ENCODE peak calls at places on chromosomes 5 and 9, in ten cellular contexts. Y is endothelial cell of umbilical vein; B is CD8-positive, alpha-beta T cell; W is Panc1; J is tibial nerve; Z is A549; K is HCT116; G is thoracic aorta; Q is GM23338; L is heart right ventricle. P is an unnamed sample.

GRCh38 chr9:19336166-19336565 is 43.9 kb downstream of the RPS6 start:
- DNase-seq in K (no peak), Q (no peak), B (no peak), J (no peak), W (no peak), G (no peak), Y (no peak), L (no peak), Z (no peak), P (no peak)

GRCh38 chr9:103789686-103790085 is 304.4 kb upstream of the SMC2 start:
- DNase-seq in K (no peak), L (no peak), J (no peak), Z (no peak), G (no peak), W (no peak), Y (no peak), Q (peak; percentile 1), B (no peak), P (no peak)

GRCh38 chr5:51272957-51273356 is 110.3 kb upstream of the ISL1 start:
- DNase-seq in Q (peak; percentile 22), L (no peak), Y (no peak), G (no peak), K (no peak), B (no peak), Z (no peak), J (no peak), W (no peak), P (no peak)

GRCh38 chr9:121191235-121191634 is 10.4 kb downstream of the RAB14 start:
- DNase-seq in W (no peak), J (no peak), G (no peak), L (no peak), B (no peak), K (no peak), Y (no peak), Q (no peak), Z (no peak), P (no peak)

GRCh38 chr5:80967500-80968181 is 7.5 kb downstream of the RASGRF2 start:
- DNase-seq in G (no peak), W (peak; percentile 93), B (no peak), Y (peak; percentile 94), Q (no peak), J (peak; percentile 65), K (no peak), Z (peak; percentile 44), L (peak; percentile 25), P (peak; percentile 64)

GRCh38 chr5:155049569-155050383 is 36.2 kb downstream of the KIF4B start:
- DNase-seq in G (no peak), Z (no peak), Q (peak; percentile 76), Y (peak; percentile 32), B (no peak), J (no peak), K (peak; percentile 7), L (no peak), W (no peak), P (no peak)

GRCh38 chr5:54390015-54390414 is 65.5 kb upstream of the HSPB3 start:
- DNase-seq in Y (peak; percentile 15), L (no peak), Q (no peak), G (no peak), K (peak; percentile 69), W (peak; percentile 39), J (peak; percentile 23), B (no peak), Z (peak; percentile 24), P (no peak)

GRCh38 chr5:149036970-149037369 is 25.9 kb downstream of the SH3TC2 start:
- DNase-seq in W (no peak), B (no peak), Y (no peak), L (no peak), K (no peak), G (no peak), J (no peak), Z (no peak), Q (no peak), P (no peak)

GRCh38 chr5:37816883-37817282 is 23.0 kb downstream of the GDNF start:
- DNase-seq in K (no peak), Y (no peak), J (no peak), G (no peak), L (no peak), Z (no peak), Q (no peak), W (no peak), B (no peak), P (no peak)

GRCh38 chr9:71249729-71250317 is 128.4 kb upstream of the TRPM3 start:
- DNase-seq in J (peak; percentile 28), Z (peak; percentile 55), K (peak; percentile 43), W (peak; percentile 27), Y (peak; percentile 78), G (no peak), Q (peak; percentile 75), L (peak; percentile 14), B (no peak), P (no peak)

GRCh38 chr5:107817951-107818350 is 147.2 kb upstream of the EFNA5 start:
- DNase-seq in Y (no peak), Q (no peak), W (no peak), L (no peak), J (no peak), K (no peak), B (no peak), G (no peak), Z (no peak), P (no peak)

GRCh38 chr9:69571032-69571431 is 101.1 kb downstream of the APBA1 start:
- DNase-seq in K (no peak), L (no peak), B (no peak), Y (peak; percentile 30), Z (no peak), J (no peak), G (no peak), W (no peak), Q (no peak), P (no peak)

GRCh38 chr9:134458111-134458845 is 132.0 kb downstream of the RXRA start:
- DNase-seq in B (no peak), W (no peak), Z (no peak), L (peak; percentile 36), Y (no peak), J (no peak), G (no peak), Q (no peak), K (no peak), P (no peak)

GRCh38 chr9:134459573-134459972 is 133.3 kb downstream of the RXRA start:
- DNase-seq in W (no peak), Z (no peak), Y (no peak), J (no peak), B (no peak), G (no peak), L (no peak), Q (no peak), K (no peak), P (no peak)

GRCh38 chr9:134460206-134460605 is 134.0 kb downstream of the RXRA start:
- DNase-seq in J (no peak), K (no peak), L (no peak), G (no peak), Z (no peak), W (no peak), Y (no peak), B (no peak), Q (no peak), P (no peak)

GRCh38 chr9:134460904-134461303 is 134.6 kb downstream of the RXRA start:
- DNase-seq in L (no peak), Q (no peak), Y (no peak), K (no peak), Z (no peak), B (no peak), G (no peak), W (no peak), J (no peak), P (no peak)

GRCh38 chr9:134459164-134459563 is 132.9 kb downstream of the RXRA start:
- DNase-seq in G (no peak), K (no peak), Y (no peak), B (no peak), J (no peak), Q (no peak), L (no peak), W (no peak), Z (no peak), P (no peak)
- H3K4me1 ChIP-seq in G (peaks cover 22% of the 10 kb centered on the region), K (peaks cover 15% of the 10 kb centered on the region), Y (peaks cover 19% of the 10 kb centered on the region), B (peaks cover 18% of the 10 kb centered on the region), J (peaks cover 29% of the 10 kb centered on the region), Q (no peaks in the 10 kb centered on the region), L (peaks cover 23% of the 10 kb centered on the region), W (no peaks in the 10 kb centered on the region), Z (peaks cover 58% of the 10 kb centered on the region), P (peaks cover 13% of the 10 kb centered on the region)

GRCh38 chr9:113508111-113508749 is 44.7 kb downstream of the RGS3 start:
- DNase-seq in Y (no peak), Z (peak; percentile 26), L (no peak), G (no peak), W (no peak), J (peak; percentile 27), Q (peak; percentile 56), K (peak; percentile 4), B (no peak), P (no peak)
- TF ChIP-seq CTCF in Y (peak; percentile 28), Z (peak; percentile 15), L (peak; percentile 13), G (no peak), W (no peak), J (no peak), Q (peak; percentile 65), K (no peak), B (no peak), P (no peak)

GRCh38 chr5:83720805-83721431 is at the start of gene HAPLN1:
- DNase-seq in K (no peak), Z (no peak), J (no peak), Y (no peak), G (no peak), B (no peak), Q (peak; percentile 59), W (no peak), L (no peak), P (no peak)
- H3K4me3 ChIP-seq in K (peak within 1 kb of the TSS; percentile 60), Z (peak within 1 kb of the TSS; percentile 51), J (peak within 1 kb of the TSS; percentile 34), Y (peak within 1 kb of the TSS; percentile 47), G (peak within 1 kb of the TSS; percentile 91), B (no peak within 1 kb of the TSS), Q (peak within 1 kb of the TSS; percentile 72), W (peak within 1 kb of the TSS; percentile 44), L (peak within 1 kb of the TSS; percentile 53), P (no peak within 1 kb of the TSS)

GRCh38 chr9:137027369-137028012 is 546 bp downstream of the ABCA2 start:
- DNase-seq in B (no peak), Y (no peak), L (no peak), W (no peak), J (no peak), K (no peak), G (no peak), Z (no peak), Q (peak; percentile 48), P (no peak)
- H3K4me1 ChIP-seq in B (peaks cover 63% of the 10 kb centered on the region), Y (peaks cover 12% of the 10 kb centered on the region), L (peaks cover 25% of the 10 kb centered on the region), W (peaks cover 28% of the 10 kb centered on the region), J (peaks cover 65% of the 10 kb centered on the region), K (peaks cover 56% of the 10 kb centered on the region), G (peaks cover 20% of the 10 kb centered on the region), Z (peaks cover 30% of the 10 kb centered on the region), Q (peaks cover 4% of the 10 kb centered on the region), P (peaks cover 4% of the 10 kb centered on the region)

GRCh38 chr5:142206801-142207200 is 98.2 kb downstream of the NDFIP1 start:
- DNase-seq in Q (no peak), G (no peak), L (no peak), B (no peak), J (no peak), Y (peak; percentile 21), Z (no peak), K (peak; percentile 15), W (no peak), P (no peak)
- TF ChIP-seq CTCF in Q (peak; percentile 42), G (no peak), L (no peak), B (no peak), J (no peak), Y (peak; percentile 18), Z (peak; percentile 13), K (peak; percentile 12), W (no peak), P (no peak)

P was measured in lung.